ENCODE peak calls at places on chromosomes 1 and 21, in six cellular contexts. E, O, H, K, U and A are unnamed samples.

GRCh38 chr1:72530646-72531045 is 248.3 kb upstream of the NEGR1 start:
- DNase-seq in K (no peak), U (no peak), H (peak; percentile 33), E (no peak), O (no peak), A (no peak)

GRCh38 chr1:212648431-212648830 is 39.9 kb downstream of the ATF3 start:
- DNase-seq in H (no peak), U (no peak), E (no peak), K (no peak), O (no peak), A (no peak)

GRCh38 chr21:41979335-41979734 is 25.5 kb upstream of the C2CD2 start:
- DNase-seq in O (no peak), K (no peak), U (no peak), H (no peak), E (no peak), A (no peak)

GRCh38 chr1:29410476-29410875 is 174.2 kb downstream of the PTPRU start:
- DNase-seq in E (no peak), O (peak; percentile 98), U (no peak), K (peak; percentile 92), H (peak; percentile 39), A (no peak)

GRCh38 chr1:23837905-23838304 is 12.7 kb upstream of the HMGCL start:
- DNase-seq in H (no peak), O (no peak), E (peak; percentile 39), K (no peak), U (no peak), A (no peak)

GRCh38 chr1:66552829-66553228 is 18.9 kb downstream of the SGIP1 start:
- DNase-seq in O (no peak), E (peak; percentile 58), K (peak; percentile 16), H (no peak), U (no peak), A (peak; percentile 20)

GRCh38 chr1:23528245-23528978 is 2.6 kb downstream of the E2F2 start:
- DNase-seq in H (peak; percentile 91), U (peak; percentile 81), O (peak; percentile 93), E (peak; percentile 92), K (peak; percentile 91), A (peak; percentile 66)

GRCh38 chr1:75342799-75343198 is 208.6 kb downstream of the LHX8 start:
- DNase-seq in K (peak; percentile 54), U (no peak), O (no peak), E (no peak), H (no peak), A (no peak)

GRCh38 chr1:185257947-185258203 is 59.2 kb downstream of the IVNS1ABP start:
- DNase-seq in U (no peak), O (no peak), K (no peak), H (peak; percentile 68), E (no peak), A (no peak)

GRCh38 chr21:45974073-45975016 is 7.2 kb upstream of the COL6A1 start:
- DNase-seq in O (no peak), H (peak; percentile 28), K (peak; percentile 33), U (peak; percentile 69), E (peak; percentile 76), A (peak; percentile 67)

GRCh38 chr1:238331557-238331956 is 440.8 kb upstream of the ZP4 start:
- DNase-seq in U (no peak), H (no peak), O (no peak), E (no peak), K (no peak), A (no peak)

GRCh38 chr1:223748773-223749733 is 36.7 kb downstream of the CAPN2 start:
- DNase-seq in K (peak; percentile 33), H (no peak), E (peak; percentile 86), O (no peak), U (peak; percentile 65), A (peak; percentile 76)

GRCh38 chr1:159827549-159827948 is 876 bp downstream of the SLAMF8 start:
- DNase-seq in H (no peak), O (no peak), E (no peak), U (no peak), K (no peak), A (no peak)

GRCh38 chr1:233998926-233999325 is 94.5 kb downstream of the SLC35F3 start:
- DNase-seq in U (no peak), O (peak; percentile 98), K (peak; percentile 48), E (no peak), H (no peak), A (no peak)

GRCh38 chr1:42340093-42340492 is 5.1 kb upstream of the FOXJ3 start:
- DNase-seq in U (no peak), H (peak; percentile 48), E (no peak), O (peak; percentile 96), K (peak; percentile 99), A (peak; percentile 60)

GRCh38 chr1:172143384-172144025 is 277.0 kb upstream of the C1orf105 start:
- DNase-seq in U (no peak), E (no peak), H (peak; percentile 56), O (no peak), K (no peak), A (peak; percentile 58)

GRCh38 chr1:88646852-88647645 is 37.0 kb upstream of the PKN2 start:
- DNase-seq in E (no peak), H (peak; percentile 65), U (no peak), O (peak; percentile 9), K (peak; percentile 29), A (no peak)

GRCh38 chr1:221739018-221739676 is 2.7 kb downstream of the DUSP10 start:
- DNase-seq in K (no peak), H (peak; percentile 19), E (no peak), O (no peak), U (no peak), A (no peak)

GRCh38 chr1:40344597-40344996 is 27.5 kb upstream of the COL9A2 start:
- DNase-seq in O (no peak), E (peak; percentile 69), H (peak; percentile 21), K (no peak), U (peak; percentile 75), A (peak; percentile 36)

GRCh38 chr1:180598333-180598979 is 33.4 kb upstream of the XPR1 start:
- DNase-seq in U (no peak), H (no peak), E (no peak), O (peak; percentile 59), K (no peak), A (no peak)

GRCh38 chr1:15836772-15837669 is 10.5 kb upstream of the SPEN start:
- DNase-seq in K (no peak), E (peak; percentile 68), U (no peak), O (no peak), H (no peak), A (no peak)

GRCh38 chr1:168709407-168709891 is 19.6 kb downstream of the DPT start:
- DNase-seq in U (no peak), O (no peak), K (no peak), H (peak; percentile 95), E (no peak), A (no peak)

GRCh38 chr1:160237558-160237957 is 24.8 kb downstream of the DCAF8 start:
- DNase-seq in U (no peak), H (no peak), O (no peak), E (no peak), K (no peak), A (no peak)

GRCh38 chr1:193937308-193937707 is 750.9 kb upstream of the B3GALT2 start:
- DNase-seq in U (no peak), K (no peak), H (no peak), E (no peak), O (no peak), A (no peak)

GRCh38 chr1:116882866-116883265 is 26.9 kb upstream of the PTGFRN start:
- DNase-seq in O (peak; percentile 29), K (no peak), H (no peak), E (no peak), U (no peak), A (no peak)

GRCh38 chr1:204493882-204494280 is 724 bp downstream of the PIK3C2B start:
- DNase-seq in E (peak; percentile 66), K (peak; percentile 60), H (no peak), U (no peak), O (peak; percentile 69), A (peak; percentile 69)

GRCh38 chr1:16434501-16434900 is 2.7 kb downstream of the SPATA21 start:
- DNase-seq in U (no peak), H (no peak), K (no peak), O (peak; percentile 7), E (no peak), A (no peak)

GRCh38 chr1:91080650-91081049 is 58.8 kb upstream of the ZNF644 start:
- DNase-seq in U (no peak), O (no peak), H (peak; percentile 8), E (no peak), K (no peak), A (no peak)